ENCODE peak calls at places on chromosome 9, in ten cellular contexts. One of them, this sample, is unnamed.

GRCh38 chr9:134442486-134443168 is 116.4 kb downstream of the RXRA start:
- DNase-seq in WERI-Rb-1: no peak
- DNase-seq in upper lobe of right lung: no peak
- DNase-seq in stomach: no peak
- DNase-seq in thyroid gland: no peak
- DNase-seq in hepatocyte: no peak
- DNase-seq in brain microvascular endothelial cell: no peak
- DNase-seq in fibroblast of pulmonary artery: peak
- DNase-seq in A549: no peak
- DNase-seq in endothelial cell of umbilical vein: no peak
- DNase-seq in this sample: no peak

GRCh38 chr9:33189331-33189731 is 22.2 kb upstream of the B4GALT1 start:
- DNase-seq in WERI-Rb-1: no peak
- DNase-seq in upper lobe of right lung: no peak
- DNase-seq in stomach: no peak
- DNase-seq in thyroid gland: no peak
- DNase-seq in hepatocyte: no peak
- DNase-seq in brain microvascular endothelial cell: no peak
- DNase-seq in fibroblast of pulmonary artery: no peak
- DNase-seq in A549: no peak
- DNase-seq in endothelial cell of umbilical vein: no peak
- DNase-seq in this sample: no peak

GRCh38 chr9:14372437-14373318 is 58.7 kb upstream of the NFIB start:
- DNase-seq in WERI-Rb-1: peak
- DNase-seq in upper lobe of right lung: no peak
- DNase-seq in stomach: no peak
- DNase-seq in thyroid gland: peak
- DNase-seq in hepatocyte: peak
- DNase-seq in brain microvascular endothelial cell: peak
- DNase-seq in fibroblast of pulmonary artery: peak
- DNase-seq in A549: peak
- DNase-seq in endothelial cell of umbilical vein: peak
- DNase-seq in this sample: peak

GRCh38 chr9:21481470-21482057 is 549 bp downstream of the IFNE start:
- DNase-seq in WERI-Rb-1: no peak
- DNase-seq in upper lobe of right lung: no peak
- DNase-seq in stomach: no peak
- DNase-seq in thyroid gland: no peak
- DNase-seq in hepatocyte: no peak
- DNase-seq in brain microvascular endothelial cell: no peak
- DNase-seq in fibroblast of pulmonary artery: no peak
- DNase-seq in A549: no peak
- DNase-seq in endothelial cell of umbilical vein: peak
- DNase-seq in this sample: no peak

GRCh38 chr9:36328798-36329411 is 70.7 kb upstream of the GNE start:
- DNase-seq in WERI-Rb-1: peak
- DNase-seq in upper lobe of right lung: no peak
- DNase-seq in stomach: no peak
- DNase-seq in thyroid gland: no peak
- DNase-seq in hepatocyte: peak
- DNase-seq in brain microvascular endothelial cell: peak
- DNase-seq in fibroblast of pulmonary artery: peak
- DNase-seq in A549: peak
- DNase-seq in endothelial cell of umbilical vein: peak
- DNase-seq in this sample: no peak

GRCh38 chr9:79621916-79622575 is 50.3 kb downstream of the TLE4 start:
- DNase-seq in WERI-Rb-1: no peak
- DNase-seq in upper lobe of right lung: no peak
- DNase-seq in stomach: no peak
- DNase-seq in thyroid gland: no peak
- DNase-seq in hepatocyte: no peak
- DNase-seq in brain microvascular endothelial cell: no peak
- DNase-seq in fibroblast of pulmonary artery: no peak
- DNase-seq in A549: no peak
- DNase-seq in endothelial cell of umbilical vein: no peak
- DNase-seq in this sample: no peak

GRCh38 chr9:22739712-22740111 is 293.1 kb downstream of the DMRTA1 start:
- DNase-seq in WERI-Rb-1: no peak
- DNase-seq in upper lobe of right lung: no peak
- DNase-seq in stomach: no peak
- DNase-seq in thyroid gland: no peak
- DNase-seq in hepatocyte: no peak
- DNase-seq in brain microvascular endothelial cell: no peak
- DNase-seq in fibroblast of pulmonary artery: no peak
- DNase-seq in A549: no peak
- DNase-seq in endothelial cell of umbilical vein: no peak
- DNase-seq in this sample: no peak

GRCh38 chr9:34664281-34665108 is 2.0 kb upstream of the CCL27 start:
- DNase-seq in WERI-Rb-1: peak
- DNase-seq in upper lobe of right lung: peak
- DNase-seq in stomach: peak
- DNase-seq in thyroid gland: peak
- DNase-seq in hepatocyte: peak
- DNase-seq in brain microvascular endothelial cell: peak
- DNase-seq in fibroblast of pulmonary artery: peak
- DNase-seq in A549: peak
- DNase-seq in endothelial cell of umbilical vein: peak
- DNase-seq in this sample: peak

GRCh38 chr9:113734826-113735225 is 141.3 kb upstream of the ZNF618 start:
- DNase-seq in WERI-Rb-1: no peak
- DNase-seq in upper lobe of right lung: no peak
- DNase-seq in stomach: no peak
- DNase-seq in thyroid gland: no peak
- DNase-seq in hepatocyte: no peak
- DNase-seq in brain microvascular endothelial cell: no peak
- DNase-seq in fibroblast of pulmonary artery: no peak
- DNase-seq in A549: no peak
- DNase-seq in endothelial cell of umbilical vein: no peak
- DNase-seq in this sample: no peak

GRCh38 chr9:113738506-113738897 is 137.6 kb upstream of the ZNF618 start:
- DNase-seq in WERI-Rb-1: no peak
- DNase-seq in upper lobe of right lung: no peak
- DNase-seq in stomach: no peak
- DNase-seq in thyroid gland: no peak
- DNase-seq in hepatocyte: no peak
- DNase-seq in brain microvascular endothelial cell: no peak
- DNase-seq in fibroblast of pulmonary artery: no peak
- DNase-seq in A549: peak
- DNase-seq in endothelial cell of umbilical vein: no peak
- DNase-seq in this sample: no peak

GRCh38 chr9:113738898-113739604 is 137.1 kb upstream of the ZNF618 start:
- DNase-seq in WERI-Rb-1: no peak
- DNase-seq in upper lobe of right lung: no peak
- DNase-seq in stomach: no peak
- DNase-seq in thyroid gland: no peak
- DNase-seq in hepatocyte: no peak
- DNase-seq in brain microvascular endothelial cell: no peak
- DNase-seq in fibroblast of pulmonary artery: peak
- DNase-seq in A549: peak
- DNase-seq in endothelial cell of umbilical vein: no peak
- DNase-seq in this sample: no peak

GRCh38 chr9:113742471-113742870 is 133.6 kb upstream of the ZNF618 start:
- DNase-seq in WERI-Rb-1: no peak
- DNase-seq in upper lobe of right lung: no peak
- DNase-seq in stomach: no peak
- DNase-seq in thyroid gland: no peak
- DNase-seq in hepatocyte: no peak
- DNase-seq in brain microvascular endothelial cell: no peak
- DNase-seq in fibroblast of pulmonary artery: no peak
- DNase-seq in A549: no peak
- DNase-seq in endothelial cell of umbilical vein: no peak
- DNase-seq in this sample: no peak

DNA sequence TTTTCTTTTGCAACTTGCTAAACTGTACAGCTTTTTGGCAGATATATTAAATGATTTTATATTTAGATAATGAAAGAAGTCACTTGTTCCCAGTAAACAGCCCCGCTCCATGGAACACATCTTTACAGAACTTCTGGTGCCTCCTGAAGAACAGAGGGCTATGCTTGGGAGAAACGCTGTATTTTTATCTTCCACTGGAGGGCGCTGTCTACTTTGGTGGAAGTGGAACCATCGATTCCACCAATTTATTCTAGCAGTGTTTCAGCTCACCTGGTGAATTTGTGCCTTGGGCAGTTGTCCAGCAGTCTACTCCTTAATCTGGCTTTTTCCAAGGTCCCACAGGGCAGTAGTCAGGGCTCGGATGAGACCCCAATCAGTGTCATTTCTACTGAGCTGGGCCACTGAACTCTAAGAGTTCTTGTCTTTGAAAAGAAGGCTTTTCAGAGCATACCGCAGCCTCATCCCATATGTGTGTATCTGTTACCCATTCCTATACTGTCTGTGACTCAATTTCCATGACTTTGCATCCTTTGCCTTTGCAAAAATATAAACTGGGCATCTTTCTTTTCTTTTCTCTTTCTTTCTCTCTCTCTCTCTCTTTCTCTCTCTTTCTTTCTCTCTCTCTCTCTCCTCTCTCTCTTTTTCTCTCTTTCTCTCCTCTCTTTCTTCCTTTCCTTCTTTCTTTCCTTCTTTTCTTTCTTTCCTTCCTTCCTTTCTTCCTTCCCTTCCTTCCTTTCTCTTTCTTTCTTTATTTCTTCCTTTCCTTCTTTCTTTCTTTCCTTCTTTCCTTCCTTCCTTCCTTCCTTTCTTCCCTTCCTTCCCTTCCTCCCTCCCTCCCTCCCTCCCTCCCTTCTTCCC is 138.5 kb upstream of the ZNF618 start:
- DNase-seq in WERI-Rb-1: peak
- DNase-seq in upper lobe of right lung: no peak
- DNase-seq in stomach: peak
- DNase-seq in thyroid gland: peak
- DNase-seq in hepatocyte: peak
- DNase-seq in brain microvascular endothelial cell: peak
- DNase-seq in fibroblast of pulmonary artery: peak
- DNase-seq in A549: peak
- DNase-seq in endothelial cell of umbilical vein: peak
- DNase-seq in this sample: peak
- TF ChIP-seq CTCF in WERI-Rb-1: peak
- TF ChIP-seq CTCF in upper lobe of right lung: peak
- TF ChIP-seq CTCF in stomach: peak
- TF ChIP-seq CTCF in thyroid gland: peak
- TF ChIP-seq CTCF in hepatocyte: peak
- TF ChIP-seq CTCF in brain microvascular endothelial cell: peak
- TF ChIP-seq CTCF in fibroblast of pulmonary artery: peak
- TF ChIP-seq CTCF in A549: peak
- TF ChIP-seq CTCF in endothelial cell of umbilical vein: peak
- TF ChIP-seq CTCF in this sample: peak

DNA sequence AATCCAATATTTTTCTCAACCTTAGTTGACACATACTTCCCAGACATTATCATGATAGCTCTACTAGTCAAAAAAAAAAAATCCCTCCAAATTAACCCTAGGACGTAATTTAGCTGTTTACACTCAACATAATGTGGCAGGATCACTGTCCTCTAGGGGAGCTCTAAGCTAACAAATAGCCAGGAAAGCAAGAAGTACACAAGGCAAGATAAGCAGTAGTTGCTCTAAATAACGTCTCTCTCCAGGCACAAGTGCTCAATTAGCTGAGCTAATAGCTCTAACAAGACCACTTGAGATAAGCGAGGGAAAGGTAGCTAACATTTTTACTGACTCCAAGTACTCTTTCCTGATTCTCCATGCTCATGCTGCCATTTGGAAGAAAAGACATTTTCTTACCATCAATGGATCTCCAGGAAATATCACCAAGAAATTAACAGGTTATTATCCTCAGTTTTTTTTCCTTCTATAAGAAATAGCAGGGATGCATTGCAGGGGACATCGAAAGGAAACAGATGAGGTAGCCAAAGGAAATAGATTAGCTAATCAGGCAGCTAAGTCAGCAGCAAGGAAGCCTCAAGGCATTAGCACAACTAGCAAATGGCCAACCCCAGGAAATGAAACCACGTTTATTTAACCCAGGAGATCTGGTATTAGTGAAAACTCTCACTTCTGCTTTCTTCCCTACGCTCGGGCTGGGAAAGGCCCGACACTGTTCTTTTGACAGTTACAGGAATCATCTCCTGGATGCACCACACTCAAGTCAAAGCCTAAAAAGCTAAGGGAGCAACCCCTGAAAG is 614.1 kb downstream of the PTPRD start:
- DNase-seq in WERI-Rb-1: no peak
- DNase-seq in upper lobe of right lung: no peak
- DNase-seq in stomach: no peak
- DNase-seq in thyroid gland: no peak
- DNase-seq in hepatocyte: no peak
- DNase-seq in brain microvascular endothelial cell: no peak
- DNase-seq in fibroblast of pulmonary artery: no peak
- DNase-seq in A549: peak
- DNase-seq in endothelial cell of umbilical vein: peak
- DNase-seq in this sample: no peak
- TF ChIP-seq CTCF in WERI-Rb-1: peak
- TF ChIP-seq CTCF in upper lobe of right lung: no peak
- TF ChIP-seq CTCF in stomach: no peak
- TF ChIP-seq CTCF in thyroid gland: no peak
- TF ChIP-seq CTCF in hepatocyte: no peak
- TF ChIP-seq CTCF in brain microvascular endothelial cell: peak
- TF ChIP-seq CTCF in fibroblast of pulmonary artery: no peak
- TF ChIP-seq CTCF in A549: no peak
- TF ChIP-seq CTCF in endothelial cell of umbilical vein: peak
- TF ChIP-seq CTCF in this sample: no peak

DNA sequence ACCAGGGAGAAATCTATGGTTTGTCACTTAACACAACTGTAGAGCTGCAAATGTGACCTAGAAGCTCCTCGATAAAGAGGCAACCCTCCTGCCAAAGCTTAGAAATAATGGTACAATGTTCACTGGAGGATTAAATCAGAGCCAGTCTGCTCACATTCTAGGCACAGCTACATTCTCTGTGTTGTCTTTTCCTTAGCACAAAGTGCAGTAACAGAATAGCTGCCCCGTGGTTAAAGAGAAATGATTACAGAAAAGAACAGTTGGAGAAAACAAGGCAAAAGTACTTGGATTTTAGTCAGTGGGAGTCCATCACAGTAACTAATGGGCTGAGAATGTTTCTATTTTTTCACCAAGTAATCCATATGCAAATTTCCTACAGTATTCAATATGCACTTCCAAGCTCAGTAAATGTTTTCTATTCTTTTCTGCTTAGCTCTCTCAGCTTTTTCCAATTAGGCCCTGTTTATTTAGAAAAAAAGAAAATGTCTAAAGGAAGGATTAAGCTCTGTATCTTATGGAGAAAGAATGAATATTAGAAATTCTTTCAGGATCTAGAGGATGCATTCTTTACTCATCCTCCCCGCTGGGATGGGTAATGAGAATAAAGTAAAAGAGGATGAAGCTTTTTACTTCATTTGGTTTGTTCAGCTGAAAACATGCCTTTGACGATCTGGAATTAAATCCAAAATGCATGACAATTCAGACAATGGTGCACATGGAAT is 345.5 kb downstream of the GLIS3 start:
- DNase-seq in WERI-Rb-1: no peak
- DNase-seq in upper lobe of right lung: no peak
- DNase-seq in stomach: no peak
- DNase-seq in thyroid gland: no peak
- DNase-seq in hepatocyte: no peak
- DNase-seq in brain microvascular endothelial cell: no peak
- DNase-seq in fibroblast of pulmonary artery: no peak
- DNase-seq in A549: no peak
- DNase-seq in endothelial cell of umbilical vein: no peak
- DNase-seq in this sample: no peak
- TF ChIP-seq CTCF in WERI-Rb-1: no peak
- TF ChIP-seq CTCF in upper lobe of right lung: no peak
- TF ChIP-seq CTCF in stomach: no peak
- TF ChIP-seq CTCF in thyroid gland: no peak
- TF ChIP-seq CTCF in hepatocyte: no peak
- TF ChIP-seq CTCF in brain microvascular endothelial cell: no peak
- TF ChIP-seq CTCF in fibroblast of pulmonary artery: no peak
- TF ChIP-seq CTCF in A549: no peak
- TF ChIP-seq CTCF in endothelial cell of umbilical vein: no peak
- TF ChIP-seq CTCF in this sample: no peak

GRCh38 chr9:106557996-106558667 is 304.8 kb upstream of the ZNF462 start:
- DNase-seq in WERI-Rb-1: no peak
- DNase-seq in upper lobe of right lung: no peak
- DNase-seq in stomach: peak
- DNase-seq in thyroid gland: no peak
- DNase-seq in hepatocyte: no peak
- DNase-seq in brain microvascular endothelial cell: no peak
- DNase-seq in fibroblast of pulmonary artery: no peak
- DNase-seq in A549: no peak
- DNase-seq in endothelial cell of umbilical vein: no peak
- DNase-seq in this sample: no peak

GRCh38 chr9:106560540-106560939 is 302.4 kb upstream of the ZNF462 start:
- DNase-seq in WERI-Rb-1: no peak
- DNase-seq in upper lobe of right lung: no peak
- DNase-seq in stomach: no peak
- DNase-seq in thyroid gland: no peak
- DNase-seq in hepatocyte: no peak
- DNase-seq in brain microvascular endothelial cell: no peak
- DNase-seq in fibroblast of pulmonary artery: no peak
- DNase-seq in A549: no peak
- DNase-seq in endothelial cell of umbilical vein: no peak
- DNase-seq in this sample: no peak
- TF ChIP-seq CTCF in WERI-Rb-1: peak
- TF ChIP-seq CTCF in upper lobe of right lung: no peak
- TF ChIP-seq CTCF in stomach: no peak
- TF ChIP-seq CTCF in thyroid gland: no peak
- TF ChIP-seq CTCF in hepatocyte: peak
- TF ChIP-seq CTCF in brain microvascular endothelial cell: peak
- TF ChIP-seq CTCF in fibroblast of pulmonary artery: no peak
- TF ChIP-seq CTCF in A549: no peak
- TF ChIP-seq CTCF in endothelial cell of umbilical vein: no peak
- TF ChIP-seq CTCF in this sample: no peak

This sample was measured in Calu3.